ENCODE peak calls at places on chromosomes 4 and X, in ten cellular contexts. M is glutamatergic neuron; E is GM23248; I is NCI-H1417; J is amniotic stem cell; R is NB4; Z is epithelial cell of esophagus; X is stimulated activated CD8-positive, alpha-beta memory T cell treated with anti-CD3 and anti-CD28 coated beads, Interleukin-15, amount 100 ng/mL, for 1 hour; Y is AG08395; B is activated T-cell treated with anti-CD3 and anti-CD28 coated beads, Interleukin-2, amount 50 U/mL, for 72 hours. N is an unnamed sample.

GRCh38 chr4:102730968-102731533 is 29.7 kb downstream of the MANBA start:
- DNase-seq in M (no peak), E (no peak), I (no peak), J (no peak), R (peak), Z (no peak), X (no peak), Y (no peak), B (no peak), N (no peak)

GRCh38 chr4:76977731-76978350 is 28.3 kb downstream of the SEPTIN11 start:
- DNase-seq in M (no peak), E (peak), I (no peak), J (peak), R (no peak), Z (peak), X (no peak), Y (peak), B (no peak), N (no peak)

GRCh38 chrX:74911494-74911893 is 13.8 kb downstream of the NEXMIF start:
- DNase-seq in M (no peak), E (no peak), I (no peak), J (no peak), R (no peak), Z (no peak), X (no peak), Y (no peak), B (no peak), N (no peak)

GRCh38 chr4:48780867-48781219 is 764 bp upstream of the FRYL start:
- DNase-seq in M (no peak), E (peak), I (peak), J (peak), R (peak), Z (peak), X (no peak), Y (no peak), B (peak), N (peak)

GRCh38 chrX:134642394-134642793 is 15.9 kb downstream of the PLAC1 start:
- DNase-seq in M (no peak), E (no peak), I (no peak), J (no peak), R (no peak), Z (no peak), X (no peak), Y (no peak), B (no peak), N (no peak)

GRCh38 chrX:40127052-40127451 is 29.3 kb upstream of the BCOR start:
- DNase-seq in M (peak), E (peak), I (no peak), J (no peak), R (peak), Z (no peak), X (no peak), Y (no peak), B (peak), N (no peak)

GRCh38 chrX:69262036-69262905 is 97.0 kb upstream of the PJA1 start:
- DNase-seq in M (no peak), E (peak), I (no peak), J (no peak), R (no peak), Z (peak), X (no peak), Y (no peak), B (no peak), N (no peak)

GRCh38 chr4:48454591-48454990 is 28.6 kb upstream of the SLC10A4 start:
- DNase-seq in M (no peak), E (no peak), I (no peak), J (no peak), R (no peak), Z (no peak), X (no peak), Y (no peak), B (no peak), N (peak)

GRCh38 chrX:150347471-150347870 is 15.6 kb upstream of the MAMLD1 start:
- DNase-seq in M (no peak), E (no peak), I (no peak), J (no peak), R (no peak), Z (no peak), X (no peak), Y (no peak), B (no peak), N (no peak)

GRCh38 chrX:130770615-130771014 is 132.4 kb downstream of the ENOX2 start:
- DNase-seq in M (no peak), E (peak), I (no peak), J (peak), R (peak), Z (peak), X (no peak), Y (peak), B (no peak), N (no peak)

GRCh38 chr4:164212134-164212533 is 541.8 kb upstream of the SMIM31 start:
- DNase-seq in M (no peak), E (peak), I (no peak), J (no peak), R (no peak), Z (peak), X (no peak), Y (no peak), B (no peak), N (no peak)

GRCh38 chrX:30637874-30638793 is 15.1 kb upstream of the GK start:
- DNase-seq in M (no peak), E (no peak), I (no peak), J (no peak), R (peak), Z (no peak), X (no peak), Y (no peak), B (no peak), N (no peak)

GRCh38 chrX:66064261-66064660 is 24.4 kb upstream of the VSIG4 start:
- DNase-seq in M (no peak), E (no peak), I (no peak), J (no peak), R (no peak), Z (no peak), X (no peak), Y (no peak), B (no peak), N (no peak)

GRCh38 chr4:145216532-145216931 is 36.1 kb upstream of the OTUD4 start:
- DNase-seq in M (no peak), E (peak), I (no peak), J (no peak), R (peak), Z (peak), X (no peak), Y (peak), B (no peak), N (no peak)

GRCh38 chr4:137414802-137415201 is 117.5 kb downstream of the PCDH18 start:
- DNase-seq in M (no peak), E (no peak), I (no peak), J (no peak), R (no peak), Z (peak), X (no peak), Y (no peak), B (no peak), N (no peak)

GRCh38 chr4:48017108-48017527 is 546 bp downstream of the NIPAL1 start:
- DNase-seq in M (peak), E (peak), I (no peak), J (no peak), R (peak), Z (peak), X (no peak), Y (peak), B (peak), N (peak)

GRCh38 chrX:77087529-77088169 is 359.5 kb upstream of the FGF16 start:
- DNase-seq in M (no peak), E (peak), I (no peak), J (no peak), R (no peak), Z (peak), X (no peak), Y (peak), B (no peak), N (no peak)

GRCh38 chr4:2060578-2061207 is 1.6 kb downstream of the NAT8L start:
- DNase-seq in M (peak), E (peak), I (no peak), J (no peak), R (no peak), Z (peak), X (no peak), Y (no peak), B (no peak), N (peak)

GRCh38 chr4:151408630-151409469 is at the start of gene FHIP1A:
- DNase-seq in M (peak), E (peak), I (peak), J (peak), R (peak), Z (peak), X (peak), Y (peak), B (peak), N (peak)

GRCh38 chrX:128518508-128518907 is 466.3 kb upstream of the ACTRT1 start:
- DNase-seq in M (no peak), E (peak), I (no peak), J (no peak), R (peak), Z (peak), X (no peak), Y (no peak), B (no peak), N (no peak)

GRCh38 chr4:153159016-153159415 is 45.2 kb upstream of the TRIM2 start:
- DNase-seq in M (no peak), E (peak), I (no peak), J (no peak), R (no peak), Z (no peak), X (no peak), Y (no peak), B (no peak), N (no peak)

GRCh38 chr4:5566991-5567390 is 141.4 kb downstream of the EVC2 start:
- DNase-seq in M (no peak), E (no peak), I (no peak), J (no peak), R (no peak), Z (no peak), X (no peak), Y (no peak), B (no peak), N (no peak)

GRCh38 chr4:7266525-7267292 is 74.4 kb downstream of the SORCS2 start:
- DNase-seq in M (no peak), E (peak), I (no peak), J (peak), R (no peak), Z (peak), X (no peak), Y (peak), B (no peak), N (no peak)

GRCh38 chr4:138438608-138439007 is 196.5 kb upstream of the SLC7A11 start:
- DNase-seq in M (no peak), E (no peak), I (no peak), J (no peak), R (no peak), Z (no peak), X (no peak), Y (no peak), B (no peak), N (no peak)

GRCh38 chrX:40834225-40834624 is 98.9 kb upstream of the MED14 start:
- DNase-seq in M (no peak), E (no peak), I (no peak), J (no peak), R (no peak), Z (no peak), X (no peak), Y (no peak), B (no peak), N (no peak)

GRCh38 chr4:144449623-144450022 is 196.3 kb upstream of the HHIP start:
- DNase-seq in M (no peak), E (peak), I (no peak), J (no peak), R (no peak), Z (peak), X (no peak), Y (no peak), B (no peak), N (no peak)

GRCh38 chr4:57911203-57911602 is 801.0 kb upstream of the IGFBP7 start:
- DNase-seq in M (no peak), E (no peak), I (no peak), J (no peak), R (no peak), Z (no peak), X (no peak), Y (no peak), B (no peak), N (no peak)

GRCh38 chr4:60948008-60948407 is 252.1 kb upstream of the ADGRL3 start:
- DNase-seq in M (no peak), E (no peak), I (no peak), J (no peak), R (no peak), Z (peak), X (no peak), Y (no peak), B (no peak), N (no peak)

GRCh38 chr4:14716622-14717021 is 285.7 kb upstream of the CPEB2 start:
- DNase-seq in M (no peak), E (no peak), I (no peak), J (no peak), R (no peak), Z (no peak), X (no peak), Y (no peak), B (no peak), N (no peak)

GRCh38 chr4:4985036-4985435 is 34.2 kb downstream of the CYTL1 start:
- DNase-seq in M (no peak), E (no peak), I (no peak), J (no peak), R (no peak), Z (no peak), X (no peak), Y (no peak), B (no peak), N (no peak)

GRCh38 chrX:15529165-15529564 is 28.6 kb downstream of the BMX start:
- DNase-seq in M (no peak), E (no peak), I (no peak), J (no peak), R (peak), Z (no peak), X (no peak), Y (no peak), B (no peak), N (no peak)

GRCh38 chr4:174091130-174091529 is 192.3 kb downstream of the FBXO8 start:
- DNase-seq in M (no peak), E (no peak), I (no peak), J (no peak), R (no peak), Z (no peak), X (no peak), Y (no peak), B (no peak), N (no peak)

GRCh38 chr4:88143504-88143903 is 14.9 kb downstream of the ABCG2 start:
- DNase-seq in M (no peak), E (peak), I (no peak), J (peak), R (no peak), Z (peak), X (no peak), Y (peak), B (no peak), N (no peak)

GRCh38 chr4:83036991-83037390 is 2.0 kb downstream of the COPS4 start:
- DNase-seq in M (no peak), E (peak), I (no peak), J (no peak), R (peak), Z (peak), X (no peak), Y (no peak), B (no peak), N (no peak)

GRCh38 chrX:9844936-9845573 is 58.8 kb downstream of the SHROOM2 start:
- DNase-seq in M (no peak), E (no peak), I (no peak), J (no peak), R (no peak), Z (no peak), X (no peak), Y (no peak), B (no peak), N (no peak)

GRCh38 chr4:89755210-89755609 is 81.8 kb downstream of the SNCA start:
- DNase-seq in M (no peak), E (peak), I (no peak), J (no peak), R (no peak), Z (no peak), X (no peak), Y (no peak), B (no peak), N (no peak)

GRCh38 chr4:77861500-77861899 is 1.1 kb upstream of the MRPL1 start:
- DNase-seq in M (no peak), E (peak), I (no peak), J (no peak), R (no peak), Z (peak), X (no peak), Y (no peak), B (peak), N (no peak)

GRCh38 chr4:138975225-138975624 is 40.4 kb upstream of the NOCT start:
- DNase-seq in M (no peak), E (no peak), I (no peak), J (no peak), R (no peak), Z (no peak), X (no peak), Y (no peak), B (no peak), N (no peak)

GRCh38 chr4:82639947-82640346 is 78.2 kb upstream of the TMEM150C start:
- DNase-seq in M (no peak), E (no peak), I (no peak), J (no peak), R (no peak), Z (no peak), X (no peak), Y (no peak), B (no peak), N (no peak)